ENCODE peak calls at places on chromosomes 5 and 9, in six cellular contexts. I is iris pigment epithelial cell; Q is activated CD4-positive, CD25-positive, alpha-beta regulatory T cell treated with anti-CD3 and anti-CD28 coated beads, Interleukin-2, amount 50 U/mL, for 72 hours; U is HTR-8/SVneo; F is posterior cingulate gyrus; R is activated CD4-positive, alpha-beta T cell treated with anti-CD3 and anti-CD28 coated beads, Interleukin-2, amount 10 ng/mL, durations not matched to agents 7 days and 5 days. M is an unnamed sample.

GRCh38 chr9:33233659-33234335 is 6.2 kb upstream of the SPINK4 start:
- DNase-seq in I (peak; percentile 95), F (no peak), U (peak; percentile 77), R (no peak), Q (no peak), M (no peak)

GRCh38 chr9:87827341-87827740 is 55.3 kb upstream of the SPATA31E1 start:
- DNase-seq in I (no peak), F (no peak), U (no peak), Q (no peak), R (no peak), M (no peak)

GRCh38 chr5:158763217-158763616 is 336.5 kb downstream of the EBF1 start:
- DNase-seq in U (no peak), F (no peak), Q (no peak), I (no peak), R (no peak), M (no peak)

GRCh38 chr9:69675563-69675962 is 3.4 kb upstream of the APBA1 start:
- DNase-seq in I (no peak), Q (no peak), F (no peak), U (no peak), R (no peak), M (no peak)

GRCh38 chr9:98108540-98109031 is 10.4 kb downstream of the TRIM14 start:
- DNase-seq in U (no peak), R (peak; percentile 73), Q (no peak), F (no peak), I (no peak), M (no peak)

GRCh38 chr9:18396102-18396728 is 77.7 kb upstream of the ADAMTSL1 start:
- DNase-seq in U (no peak), I (peak; percentile 34), F (no peak), R (no peak), Q (no peak), M (no peak)

GRCh38 chr5:65102826-65103673 is 334.3 kb downstream of the CWC27 start:
- DNase-seq in R (peak; percentile 28), I (peak; percentile 80), Q (peak; percentile 65), U (no peak), F (peak; percentile 34), M (peak; percentile 54)

GRCh38 chr5:78065663-78066062 is 228.8 kb downstream of the AP3B1 start:
- DNase-seq in U (no peak), F (no peak), Q (no peak), R (no peak), I (no peak), M (no peak)

GRCh38 chr9:68507098-68507795 is 33.4 kb downstream of the TMEM252 start:
- DNase-seq in Q (no peak), R (no peak), F (no peak), I (peak; percentile 36), U (no peak), M (no peak)

GRCh38 chr5:74903165-74903787 is 37.1 kb upstream of the FAM169A start:
- DNase-seq in F (no peak), R (peak; percentile 16), Q (no peak), U (peak; percentile 35), I (peak; percentile 7), M (peak; percentile 5)

GRCh38 chr9:113803811-113804589 is 72.1 kb upstream of the ZNF618 start:
- DNase-seq in F (no peak), R (no peak), U (no peak), Q (no peak), I (no peak), M (no peak)

GRCh38 chr5:432928-433791 is 9.8 kb upstream of the EXOC3 start:
- DNase-seq in I (no peak), Q (peak; percentile 27), F (no peak), U (no peak), R (no peak), M (no peak)

GRCh38 chr5:39495294-39495693 is 70.5 kb upstream of the DAB2 start:
- DNase-seq in I (no peak), F (no peak), U (no peak), R (no peak), Q (no peak), M (peak; percentile 45)

GRCh38 chr5:135027699-135028615 is 6.1 kb downstream of the PITX1 start:
- DNase-seq in F (no peak), R (no peak), Q (no peak), I (peak; percentile 20), U (no peak), M (no peak)